ENCODE peak calls at places on chromosomes 11 and 22, in nine cellular contexts. D is fibroblast of lung, V is PC-3, I is endothelial cell of umbilical vein, Y is GM23338, X is neural progenitor cell, W is PC-9, K is MM.1S, H is mammary epithelial cell. U is an unnamed sample.

GRCh38 chr22:22895776-22896445 is 8.3 kb downstream of the IGLL5 start:
- DNase-seq in Y (no peak), I (no peak), X (no peak), K (peak; percentile 89), W (no peak), V (no peak), D (no peak), H (no peak), U (peak; percentile 3)

GRCh38 chr11:66190776-66191175 is 77.7 kb upstream of the RAB1B start:
- DNase-seq in V (no peak), Y (no peak), H (no peak), K (no peak), X (no peak), I (no peak), D (no peak), W (no peak), U (no peak)

GRCh38 chr11:65446446-65447277 is 24.1 kb downstream of the NEAT1 start:
- DNase-seq in I (peak; percentile 49), H (peak; percentile 50), Y (no peak), K (no peak), D (peak; percentile 54), W (peak; percentile 50), X (no peak), V (peak; percentile 2), U (no peak)

GRCh38 chr22:35688913-35689675 is 28.6 kb upstream of the APOL5 start:
- DNase-seq in V (no peak), D (no peak), X (no peak), I (no peak), Y (no peak), W (no peak), K (no peak), H (peak; percentile 53), U (no peak)

GRCh38 chr11:33701831-33702230 is 1.2 kb upstream of the C11orf91 start:
- DNase-seq in V (peak; percentile 86), W (no peak), X (no peak), Y (no peak), H (peak; percentile 91), D (peak; percentile 88), K (no peak), I (peak; percentile 96), U (no peak)

GRCh38 chr11:61912991-61913698 is 4.2 kb downstream of the RAB3IL1 start:
- DNase-seq in X (no peak), W (no peak), H (no peak), K (no peak), D (no peak), Y (no peak), V (no peak), I (no peak), U (no peak)

GRCh38 chr11:118714816-118715215 is 35.4 kb upstream of the TREH start:
- DNase-seq in K (no peak), X (no peak), V (no peak), W (no peak), H (no peak), Y (no peak), I (no peak), D (no peak), U (no peak)

GRCh38 chr11:597166-597725 is 18.5 kb downstream of the IRF7 start:
- DNase-seq in D (no peak), X (peak; percentile 43), H (no peak), I (no peak), V (no peak), K (no peak), W (no peak), Y (peak; percentile 69), U (no peak)

GRCh38 chr11:8100605-8101004 is 19.6 kb downstream of the TUB start:
- DNase-seq in H (no peak), Y (no peak), D (no peak), I (no peak), K (no peak), X (no peak), W (no peak), V (no peak), U (no peak)

GRCh38 chr22:17131686-17132085 is 10.5 kb upstream of the TMEM121B start:
- DNase-seq in V (no peak), W (no peak), X (peak; percentile 65), Y (peak; percentile 78), H (no peak), I (no peak), D (no peak), K (no peak), U (no peak)

GRCh38 chr11:10908215-10908990 is 50.5 kb upstream of the ZBED5 start:
- DNase-seq in D (peak; percentile 84), V (peak; percentile 83), I (no peak), K (no peak), H (peak; percentile 80), W (peak; percentile 40), Y (peak; percentile 74), X (no peak), U (no peak)

GRCh38 chr11:19279455-19279854 is 38.7 kb upstream of the E2F8 start:
- DNase-seq in K (no peak), D (no peak), Y (peak; percentile 80), H (no peak), W (no peak), V (no peak), X (no peak), I (no peak), U (no peak)

GRCh38 chr11:19281041-19281440 is 40.3 kb upstream of the E2F8 start:
- DNase-seq in K (peak; percentile 56), V (no peak), H (no peak), X (no peak), W (no peak), D (peak; percentile 3), I (peak; percentile 6), Y (no peak), U (no peak)

GRCh38 chr11:19276859-19277808 is 36.4 kb upstream of the E2F8 start:
- DNase-seq in X (no peak), D (no peak), W (peak; percentile 71), H (peak; percentile 93), K (no peak), V (peak; percentile 55), I (no peak), Y (no peak), U (no peak)

DNA sequence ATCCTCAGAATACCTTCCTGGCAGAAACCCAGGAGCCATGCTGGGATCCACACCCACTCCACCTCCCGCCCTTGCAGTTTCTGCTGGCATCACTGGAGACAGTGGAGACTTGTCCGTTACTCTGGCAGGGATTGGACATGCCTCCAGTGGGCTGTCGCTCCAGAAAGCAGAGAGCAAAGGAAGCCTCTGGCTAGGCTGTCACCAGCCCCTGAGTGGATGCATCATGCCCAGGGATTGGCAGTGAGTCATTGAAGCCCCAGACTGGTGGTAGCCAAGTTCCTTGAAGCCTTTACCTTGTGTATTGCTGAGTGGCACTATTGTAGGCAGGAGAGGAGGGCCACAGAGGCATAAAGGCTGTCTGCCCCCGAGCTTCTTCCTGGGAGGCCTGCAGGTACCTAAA is 34.8 kb upstream of the E2F8 start:
- DNase-seq in V (peak; percentile 43), W (peak; percentile 24), K (no peak), I (no peak), D (no peak), X (no peak), Y (no peak), H (peak; percentile 73), U (no peak)
- H3K27ac ChIP-seq in V (no peak overlapping the region), W (peak overlapping the region; percentile 96), K (no peak overlapping the region), I (no peak overlapping the region), D (no peak overlapping the region), X (no peak overlapping the region), Y (no peak overlapping the region), H (peak overlapping the region; percentile 63), U (no peak overlapping the region)

GRCh38 chr11:27705873-27706820 is 5.9 kb upstream of the BDNF start:
- DNase-seq in X (peak; percentile 62), V (peak; percentile 43), H (no peak), Y (peak; percentile 79), I (peak; percentile 6), D (peak; percentile 40), K (peak; percentile 41), W (peak; percentile 14), U (no peak)
- TF ChIP-seq CTCF in X (peak; percentile 88), V (peak; percentile 85), H (peak; percentile 76), Y (peak; percentile 80), I (peak; percentile 66), D (peak; percentile 73), K (peak; percentile 78), W (peak; percentile 80), U (peak; percentile 59)

DNA sequence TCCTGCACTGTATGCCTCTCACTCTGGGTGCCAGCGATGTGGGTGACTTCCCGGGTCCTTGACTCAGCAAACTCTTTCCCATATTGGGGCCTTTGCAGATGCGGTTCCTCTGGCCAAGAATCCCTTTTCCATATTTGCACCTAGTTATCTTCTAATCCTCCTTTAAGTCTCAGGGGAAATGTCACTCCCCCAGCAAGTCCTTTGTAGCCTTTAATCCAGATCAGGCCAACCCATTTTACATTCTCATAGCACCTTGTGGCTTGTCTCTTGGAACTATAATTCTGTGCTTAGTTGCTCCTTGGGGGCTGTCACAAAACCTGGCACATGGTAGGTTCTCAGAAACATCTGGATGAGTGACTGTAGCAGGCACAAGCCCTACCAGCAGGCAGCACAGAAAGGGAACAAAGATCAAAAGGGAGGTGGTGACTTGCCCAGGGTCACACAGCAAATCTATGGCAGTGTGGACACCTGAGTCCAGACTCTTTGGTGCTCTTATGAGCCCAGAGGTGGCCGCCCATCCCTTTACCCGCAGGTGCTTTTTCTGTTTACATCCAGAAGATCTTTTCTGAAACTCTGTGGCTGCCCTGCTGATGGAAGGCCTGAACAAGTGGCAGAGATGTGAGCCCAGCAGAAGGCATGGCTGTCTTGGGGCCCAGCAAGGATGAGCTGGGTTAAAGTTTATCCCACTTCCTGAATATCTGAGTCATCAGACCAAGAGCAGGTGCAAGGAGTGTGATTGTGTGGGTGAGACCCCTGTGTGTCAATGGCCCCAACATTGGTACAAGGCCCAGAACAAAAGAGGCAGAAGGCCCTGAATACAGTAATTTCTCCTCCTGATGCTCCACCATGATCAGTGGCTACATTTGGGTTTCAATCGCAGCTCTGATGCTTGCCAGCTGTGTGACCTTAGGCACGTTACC is 78.6 kb upstream of the GRK3 start:
- DNase-seq in K (no peak), H (no peak), W (no peak), I (no peak), Y (no peak), D (no peak), X (no peak), V (no peak), U (peak; percentile 70)
- TF ChIP-seq EZH2 in K (no peak), H (no peak), W (no peak), I (no peak), Y (no peak), D (no peak), X (no peak), V (no peak), U (no peak)

GRCh38 chr11:77470504-77470903 is 3.4 kb downstream of the PAK1 start:
- DNase-seq in K (peak; percentile 68), V (no peak), X (no peak), Y (peak; percentile 74), W (no peak), D (no peak), H (no peak), I (no peak), U (no peak)

GRCh38 chr11:77473001-77473800 is 693 bp downstream of the PAK1 start:
- DNase-seq in Y (peak; percentile 78), V (peak; percentile 46), H (peak; percentile 50), W (peak; percentile 58), K (peak; percentile 68), I (no peak), D (peak; percentile 15), X (peak; percentile 75), U (peak; percentile 45)

GRCh38 chr11:77468527-77468926 is 5.4 kb downstream of the PAK1 start:
- DNase-seq in K (no peak), Y (no peak), V (no peak), W (no peak), D (no peak), H (no peak), I (no peak), X (no peak), U (no peak)

GRCh38 chr11:77471520-77472234 is 2.2 kb downstream of the PAK1 start:
- DNase-seq in W (peak; percentile 55), X (peak; percentile 39), D (peak; percentile 5), H (peak; percentile 42), K (peak; percentile 36), I (no peak), Y (peak; percentile 63), V (peak; percentile 88), U (peak; percentile 36)

GRCh38 chr11:77470971-77471370 is 2.9 kb downstream of the PAK1 start:
- DNase-seq in I (no peak), X (no peak), D (no peak), K (no peak), W (no peak), Y (peak; percentile 71), H (no peak), V (no peak), U (no peak)
- H3K27ac ChIP-seq in I (no peak overlapping the region), X (no peak overlapping the region), D (no peak overlapping the region), K (peak overlapping the region; percentile 75), W (no peak overlapping the region), Y (peak overlapping the region; percentile 96), H (no peak overlapping the region), V (no peak overlapping the region), U (peak overlapping the region; percentile 47)